ENCODE peak calls at places on chromosomes 7 and 10, in nine cellular contexts. S, I, N, V, C, J, W, F and P are unnamed samples.

GRCh38 chr7:137304624-137305235 is 38.8 kb downstream of the PTN start:
- DNase-seq in S (no peak), I (no peak), N (no peak), V (peak; percentile 87), C (no peak), J (peak; percentile 61), W (no peak), F (peak; percentile 91), P (no peak)

GRCh38 chr10:5105626-5106025 is 11.4 kb downstream of the AKR1C3 start:
- DNase-seq in S (no peak), I (no peak), N (no peak), V (no peak), C (no peak), J (no peak), W (no peak), F (no peak), P (no peak)

GRCh38 chr7:158535079-158535478 is 52.5 kb downstream of the PTPRN2 start:
- DNase-seq in S (no peak), I (no peak), N (no peak), V (no peak), C (no peak), J (no peak), W (no peak), F (no peak), P (no peak)

GRCh38 chr10:70477661-70478162 is 855 bp upstream of the PALD1 start:
- DNase-seq in S (peak; percentile 45), I (peak; percentile 83), N (peak; percentile 68), V (no peak), C (peak; percentile 23), J (peak; percentile 30), W (no peak), F (no peak), P (no peak)

GRCh38 chr7:106217089-106217542 is 67.7 kb downstream of the NAMPT start:
- DNase-seq in S (peak; percentile 48), I (peak; percentile 51), N (no peak), V (peak; percentile 76), C (peak; percentile 81), J (peak; percentile 97), W (no peak), F (peak; percentile 58), P (peak; percentile 46)

GRCh38 chr7:139023076-139023475 is 12.8 kb downstream of the ZC3HAV1L start:
- DNase-seq in S (no peak), I (no peak), N (no peak), V (no peak), C (no peak), J (peak; percentile 11), W (no peak), F (peak; percentile 20), P (no peak)

GRCh38 chr10:10364916-10365315 is 652.8 kb upstream of the CELF2 start:
- DNase-seq in S (no peak), I (no peak), N (no peak), V (no peak), C (no peak), J (no peak), W (no peak), F (no peak), P (no peak)

GRCh38 chr7:83976302-83976701 is 218.3 kb downstream of the SEMA3A start:
- DNase-seq in S (no peak), I (peak; percentile 50), N (no peak), V (peak; percentile 48), C (no peak), J (peak; percentile 54), W (no peak), F (no peak), P (peak; percentile 28)

GRCh38 chr10:84447701-84448400 is 119.5 kb downstream of the CCSER2 start:
- DNase-seq in S (peak; percentile 35), I (no peak), N (no peak), V (no peak), C (no peak), J (no peak), W (no peak), F (no peak), P (no peak)

GRCh38 chr7:107907-108306 is 84.5 kb upstream of the FAM20C start:
- DNase-seq in S (no peak), I (no peak), N (no peak), V (no peak), C (no peak), J (no peak), W (no peak), F (no peak), P (no peak)

GRCh38 chr10:74891048-74891447 is 64.6 kb downstream of the KAT6B start:
- DNase-seq in S (peak; percentile 32), I (no peak), N (no peak), V (no peak), C (no peak), J (no peak), W (no peak), F (no peak), P (no peak)

GRCh38 chr10:47047127-47047504 is 135.9 kb downstream of the PTPN20 start:
- DNase-seq in S (no peak), I (no peak), N (no peak), V (no peak), C (no peak), J (no peak), W (no peak), F (no peak), P (no peak)

GRCh38 chr7:33186187-33186586 is 56.8 kb downstream of the BBS9 start:
- DNase-seq in S (no peak), I (peak; percentile 31), N (no peak), V (peak; percentile 52), C (no peak), J (peak; percentile 62), W (no peak), F (peak; percentile 76), P (no peak)

GRCh38 chr7:86454753-86455152 is 189.0 kb upstream of the GRM3 start:
- DNase-seq in S (no peak), I (no peak), N (no peak), V (no peak), C (no peak), J (no peak), W (no peak), F (no peak), P (no peak)

DNA sequence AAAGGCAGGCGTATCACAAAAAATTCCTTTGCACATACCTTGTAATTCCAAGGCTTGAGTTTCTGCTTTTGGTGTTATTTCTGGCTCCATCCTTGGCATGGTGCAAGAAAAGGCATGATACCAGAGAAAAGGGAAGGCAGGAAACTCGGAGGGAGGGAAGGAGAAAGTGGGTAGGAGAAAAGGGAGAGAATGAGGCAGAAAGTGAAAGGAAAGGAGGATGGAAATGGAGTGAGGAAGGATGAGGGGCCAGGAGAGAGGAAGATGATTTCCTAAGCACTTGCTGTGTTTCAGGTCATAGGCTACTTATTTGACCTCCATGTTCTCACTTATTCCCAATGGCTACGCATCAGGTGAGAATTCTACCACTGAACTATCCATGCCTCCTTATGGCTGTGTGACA is 110.8 kb upstream of the JCAD start:
- DNase-seq in S (no peak), I (no peak), N (no peak), V (no peak), C (no peak), J (no peak), W (no peak), F (no peak), P (no peak)
- H3K4me3 ChIP-seq in S (no peak overlapping the region), I (no peak overlapping the region), N (no peak overlapping the region), V (no peak overlapping the region), C (no peak overlapping the region), J (no peak overlapping the region), W (no peak overlapping the region), F (no peak overlapping the region), P (no peak overlapping the region)

GRCh38 chr7:94907026-94907419 is 371 bp upstream of the PPP1R9A start:
- DNase-seq in S (no peak), I (no peak), N (no peak), V (peak; percentile 8), C (no peak), J (no peak), W (no peak), F (no peak), P (no peak)
- H3K4me3 ChIP-seq in S (peak overlapping the region; percentile 54), I (peak overlapping the region; percentile 27), N (no peak overlapping the region), V (peak overlapping the region; percentile 65), C (peak overlapping the region; percentile 62), J (no peak overlapping the region), W (no peak overlapping the region), F (peak overlapping the region; percentile 71), P (peak overlapping the region; percentile 44)

GRCh38 chr10:129741280-129741977 is 222.6 kb downstream of the EBF3 start:
- DNase-seq in S (no peak), I (no peak), N (no peak), V (no peak), C (no peak), J (no peak), W (no peak), F (no peak), P (no peak)
- H3K4me3 ChIP-seq in S (no peak overlapping the region), I (no peak overlapping the region), N (no peak overlapping the region), V (no peak overlapping the region), C (no peak overlapping the region), J (no peak overlapping the region), W (no peak overlapping the region), F (no peak overlapping the region), P (no peak overlapping the region)

DNA sequence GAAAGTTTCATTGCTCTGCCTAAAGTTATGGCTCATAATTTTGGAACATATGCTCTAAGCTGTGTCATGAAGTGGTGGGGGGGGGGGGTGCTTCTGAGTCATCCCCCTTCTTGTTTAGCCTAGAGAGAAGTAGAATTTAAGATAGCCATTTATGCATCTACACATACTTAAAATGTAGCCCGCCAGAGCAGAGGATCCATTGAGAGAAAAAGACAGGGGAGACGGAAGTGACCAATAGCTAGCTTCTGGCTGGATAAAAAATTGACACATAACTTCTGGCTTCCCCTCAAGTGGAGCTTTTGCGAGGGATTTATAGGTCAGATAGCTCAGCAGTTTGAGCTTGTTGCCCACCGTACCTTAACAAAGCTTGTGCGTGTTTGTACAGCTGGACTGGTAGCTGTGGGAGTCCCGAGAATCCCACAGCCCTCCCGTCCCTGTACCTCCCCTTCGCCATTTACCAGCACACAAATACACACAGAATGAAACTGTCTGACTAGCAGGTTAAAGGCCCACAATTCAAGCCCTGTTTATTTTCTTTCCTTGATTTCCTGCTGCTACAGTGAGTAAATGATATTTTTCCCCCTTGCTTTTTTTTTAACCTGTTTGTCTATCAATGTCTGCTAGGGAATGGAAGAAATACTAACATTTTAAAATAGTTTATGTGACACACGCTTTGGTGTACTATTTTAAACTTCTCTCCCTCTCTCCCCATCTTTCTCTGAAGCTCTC is 232.6 kb upstream of the FERD3L start:
- DNase-seq in S (no peak), I (peak; percentile 42), N (no peak), V (peak; percentile 90), C (no peak), J (peak; percentile 49), W (no peak), F (peak; percentile 76), P (no peak)
- H3K4me3 ChIP-seq in S (no peak overlapping the region), I (no peak overlapping the region), N (no peak overlapping the region), V (peak overlapping the region; percentile 8), C (no peak overlapping the region), J (no peak overlapping the region), W (no peak overlapping the region), F (peak overlapping the region; percentile 13), P (peak overlapping the region; percentile 32)